ENCODE peak calls at places on chromosomes 16 and 17, in eight cellular contexts. D is adrenal gland, N is BJ, W is AG04450, C is AG09309, I is cardiac muscle cell, Q is mucosa of descending colon, M is heart left ventricle. J is an unnamed sample.

GRCh38 chr16:54063374-54063773 is 223.2 kb downstream of the IRX3 start:
- DNase-seq in C (no peak), Q (no peak), W (no peak), M (no peak), D (no peak), I (peak), N (no peak), J (no peak)

GRCh38 chr17:51298508-51299371 is 38.4 kb downstream of the UTP18 start:
- DNase-seq in M (no peak), Q (no peak), C (no peak), I (peak), N (no peak), D (no peak), W (peak), J (peak)

GRCh38 chr17:80820331-80820730 is 171.3 kb upstream of the CHMP6 start:
- DNase-seq in I (no peak), M (no peak), N (no peak), Q (peak), C (no peak), D (no peak), W (no peak), J (no peak)

GRCh38 chr16:50393461-50394214 is 24.9 kb upstream of the BRD7 start:
- DNase-seq in I (no peak), Q (no peak), W (no peak), N (no peak), C (no peak), D (no peak), M (no peak), J (peak)

GRCh38 chr17:47962901-47963300 is 5.2 kb upstream of the PRR15L start:
- DNase-seq in D (no peak), C (no peak), I (no peak), W (no peak), N (no peak), M (no peak), Q (no peak), J (no peak)

GRCh38 chr17:37384560-37385160 is 8.9 kb downstream of the C17orf78 start:
- DNase-seq in M (no peak), I (no peak), Q (no peak), D (no peak), C (no peak), W (no peak), N (no peak), J (peak)

GRCh38 chr17:14270508-14270907 is 30.4 kb upstream of the HS3ST3B1 start:
- DNase-seq in D (no peak), M (no peak), N (no peak), I (no peak), C (no peak), W (no peak), Q (no peak), J (no peak)

GRCh38 chr17:1980665-1981250 is 44.4 kb downstream of the RTN4RL1 start:
- DNase-seq in M (no peak), C (no peak), Q (no peak), I (no peak), W (no peak), D (no peak), N (no peak), J (no peak)

GRCh38 chr16:65309294-65309850 is 187.5 kb upstream of the CDH11 start:
- DNase-seq in W (no peak), Q (no peak), M (no peak), N (no peak), D (no peak), C (no peak), I (no peak), J (no peak)

GRCh38 chr16:56830669-56831068 is 34.3 kb upstream of the SLC12A3 start:
- DNase-seq in M (no peak), N (no peak), C (no peak), I (no peak), Q (no peak), D (no peak), W (no peak), J (no peak)

GRCh38 chr16:86680137-86680536 is 101.8 kb downstream of the FOXL1 start:
- DNase-seq in M (no peak), W (peak), C (peak), N (peak), I (peak), D (no peak), Q (no peak), J (peak)

GRCh38 chr17:42881768-42882565 is 18.6 kb upstream of the G6PC1 start:
- DNase-seq in W (no peak), N (no peak), I (no peak), D (no peak), Q (no peak), M (no peak), C (no peak), J (no peak)

GRCh38 chr17:5703736-5704135 is 119.4 kb upstream of the NLRP1 start:
- DNase-seq in I (no peak), Q (no peak), N (no peak), M (no peak), D (no peak), W (no peak), C (no peak), J (no peak)

GRCh38 chr16:89696598-89697128 is 4.8 kb downstream of the SPATA2L start:
- DNase-seq in D (no peak), W (no peak), N (no peak), M (no peak), I (no peak), C (no peak), Q (peak), J (no peak)

GRCh38 chr17:28925912-28926365 is 23.1 kb upstream of the DHRS13 start:
- DNase-seq in D (no peak), N (peak), I (peak), Q (no peak), C (peak), W (no peak), M (no peak), J (peak)

GRCh38 chr16:56657555-56658430 is at the start of gene MT1F:
- DNase-seq in D (peak), C (no peak), N (no peak), I (peak), M (peak), W (no peak), Q (peak), J (peak)

GRCh38 chr16:85395207-85395912 is 217.8 kb upstream of the GSE1 start:
- DNase-seq in D (peak), C (peak), Q (peak), N (peak), I (peak), W (peak), M (peak), J (peak)

GRCh38 chr17:41717408-41718286 is 5.5 kb downstream of the GAST start:
- DNase-seq in W (no peak), D (no peak), I (peak), Q (no peak), N (no peak), C (no peak), M (no peak), J (peak)

GRCh38 chr16:28093383-28093725 is 29.8 kb upstream of the GSG1L start:
- DNase-seq in N (no peak), Q (peak), M (no peak), D (no peak), W (no peak), I (no peak), C (no peak), J (no peak)

GRCh38 chr16:86862596-86862995 is 284.2 kb downstream of the FOXL1 start:
- DNase-seq in D (no peak), W (no peak), I (no peak), C (no peak), Q (no peak), M (peak), N (no peak), J (no peak)

GRCh38 chr17:18371455-18371854 is 6.1 kb upstream of the EVPLL start:
- DNase-seq in Q (no peak), I (no peak), W (no peak), M (no peak), D (no peak), N (no peak), C (no peak), J (no peak)

GRCh38 chr16:5738586-5738985 is 641.0 kb upstream of the EEF2KMT start:
- DNase-seq in M (no peak), C (no peak), D (no peak), I (no peak), N (no peak), W (no peak), Q (no peak), J (peak)

GRCh38 chr16:62077998-62078397 is 41.8 kb upstream of the CDH8 start:
- DNase-seq in N (no peak), Q (no peak), M (no peak), D (no peak), C (no peak), I (no peak), W (no peak), J (peak)

GRCh38 chr16:27529962-27530361 is 19.8 kb downstream of the GTF3C1 start:
- DNase-seq in Q (no peak), W (peak), D (no peak), I (peak), M (no peak), C (peak), N (no peak), J (peak)

GRCh38 chr17:48393271-48393670 is 36.7 kb downstream of the SKAP1 start:
- DNase-seq in N (no peak), W (no peak), I (no peak), C (no peak), D (no peak), Q (no peak), M (no peak), J (no peak)

GRCh38 chr16:82187829-82188228 is 17.8 kb upstream of the MPHOSPH6 start:
- DNase-seq in M (no peak), D (no peak), W (no peak), I (no peak), N (no peak), C (no peak), Q (no peak), J (no peak)

GRCh38 chr17:19781488-19782458 is 33.7 kb upstream of the ALDH3A1 start:
- DNase-seq in N (no peak), C (no peak), Q (no peak), M (no peak), I (no peak), D (no peak), W (no peak), J (no peak)

GRCh38 chr17:19780846-19781245 is 32.7 kb upstream of the ALDH3A1 start:
- DNase-seq in M (no peak), D (no peak), C (no peak), N (no peak), W (no peak), I (no peak), Q (no peak), J (no peak)

GRCh38 chr17:19787733-19788357 is 39.7 kb upstream of the ALDH3A1 start:
- DNase-seq in N (no peak), I (peak), C (no peak), D (no peak), Q (no peak), W (no peak), M (no peak), J (peak)

GRCh38 chr17:19785854-19786253 is 37.8 kb upstream of the ALDH3A1 start:
- DNase-seq in Q (no peak), C (no peak), N (no peak), I (no peak), D (no peak), W (no peak), M (no peak), J (no peak)
- TF ChIP-seq CTCF in Q (no peak), C (no peak), N (no peak), I (no peak), D (no peak), W (peak), M (no peak), J (no peak)

DNA sequence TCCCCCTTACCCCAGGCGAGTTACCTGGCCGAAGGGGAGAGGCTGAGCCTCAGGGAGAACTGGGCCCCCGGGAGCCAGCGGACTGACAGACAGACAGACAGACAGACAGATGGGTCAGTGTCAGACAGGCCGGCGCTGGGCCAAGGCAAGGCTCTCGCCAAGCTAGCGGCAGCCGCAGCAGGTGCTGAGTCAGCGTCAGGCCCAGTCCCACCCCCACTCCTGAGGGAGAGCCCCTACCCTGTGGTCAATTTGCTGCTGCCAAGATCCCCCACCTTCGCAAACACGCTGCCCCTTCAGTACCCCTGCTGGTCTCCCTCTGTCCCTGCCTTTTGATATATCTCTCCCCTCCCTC is 1.5 kb downstream of the FGF11 start:
- DNase-seq in Q (no peak), W (no peak), I (peak), N (no peak), D (peak), M (no peak), C (no peak), J (peak)
- TF ChIP-seq CTCF in Q (no peak), W (no peak), I (peak), N (no peak), D (no peak), M (no peak), C (peak), J (no peak)

GRCh38 chr16:30394603-30395154 is 541 bp upstream of the ZNF48 start:
- DNase-seq in I (peak), C (no peak), W (no peak), M (no peak), Q (no peak), D (no peak), N (no peak), J (no peak)

GRCh38 chr16:30397056-30397455 is 1.8 kb downstream of the ZNF48 start:
- DNase-seq in M (no peak), D (no peak), I (no peak), C (no peak), Q (no peak), N (no peak), W (no peak), J (no peak)

GRCh38 chr16:30395992-30396560 is 856 bp downstream of the ZNF48 start:
- DNase-seq in M (no peak), I (peak), Q (no peak), N (no peak), C (no peak), D (no peak), W (no peak), J (no peak)

GRCh38 chr16:30397776-30398659 is 2.8 kb downstream of the ZNF48 start:
- DNase-seq in D (no peak), W (no peak), N (no peak), Q (peak), C (no peak), M (no peak), I (no peak), J (no peak)

GRCh38 chr16:30395155-30395991 is at the start of gene ZNF48:
- DNase-seq in I (peak), M (peak), Q (peak), D (peak), C (no peak), W (peak), N (peak), J (peak)
- TF ChIP-seq CTCF in I (no peak), M (peak), Q (peak), D (no peak), C (peak), W (peak), N (peak), J (peak)

DNA sequence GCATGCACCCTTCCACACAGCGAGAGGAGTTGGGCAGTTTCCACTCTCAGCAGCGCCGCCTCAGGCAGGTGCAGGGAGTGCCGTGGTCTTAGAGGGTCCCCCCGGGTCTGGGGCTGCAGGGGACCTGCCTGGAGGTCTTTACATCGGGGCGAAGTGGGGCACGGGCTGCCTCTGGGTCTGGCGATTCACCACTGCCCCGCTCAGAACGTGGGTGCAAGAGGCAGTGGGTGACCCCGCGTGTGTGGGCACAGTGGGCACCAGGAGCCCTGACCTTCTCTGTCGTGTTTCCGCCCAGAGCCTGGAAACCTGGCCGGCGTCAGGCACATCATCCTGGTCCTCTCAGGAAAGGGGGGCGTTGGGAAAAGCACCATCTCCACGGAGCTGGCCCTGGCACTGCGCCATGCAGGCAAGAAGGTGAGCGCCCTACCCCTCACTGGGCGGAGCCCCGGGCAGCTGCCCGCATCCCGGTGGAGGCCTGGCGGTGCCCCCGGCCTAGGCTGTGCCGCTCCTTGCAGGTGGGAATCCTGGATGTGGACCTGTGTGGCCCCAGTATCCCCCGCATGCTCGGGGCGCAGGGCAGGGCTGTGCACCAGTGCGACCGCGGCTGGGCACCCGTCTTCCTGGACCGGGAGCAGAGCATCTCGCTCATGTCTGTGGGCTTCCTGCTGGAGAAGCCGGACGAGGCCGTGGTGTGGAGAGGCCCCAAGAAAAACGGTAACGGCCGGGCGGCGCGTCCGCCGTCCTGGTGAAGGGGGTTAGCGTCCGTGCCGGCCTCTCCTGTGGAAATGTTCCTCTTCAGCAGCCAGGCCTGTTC is 3.7 kb downstream of the NUBP2 start:
- DNase-seq in C (no peak), D (peak), W (no peak), M (peak), N (no peak), I (no peak), Q (no peak), J (no peak)
- TF ChIP-seq CTCF in C (no peak), D (no peak), W (no peak), M (no peak), N (no peak), I (no peak), Q (no peak), J (no peak)

GRCh38 chr17:68346448-68346847 is 55.2 kb downstream of the ARSG start:
- DNase-seq in Q (peak), I (no peak), D (peak), N (no peak), M (peak), C (no peak), W (no peak), J (no peak)
- TF ChIP-seq CTCF in Q (no peak), I (no peak), D (no peak), N (no peak), M (no peak), C (no peak), W (no peak), J (no peak)

GRCh38 chr17:491086-492014 is 138.7 kb upstream of the RPH3AL start:
- DNase-seq in M (peak), N (no peak), Q (peak), I (peak), W (peak), D (peak), C (no peak), J (no peak)
- TF ChIP-seq CTCF in M (peak), N (peak), Q (no peak), I (peak), W (peak), D (no peak), C (no peak), J (no peak)

DNA sequence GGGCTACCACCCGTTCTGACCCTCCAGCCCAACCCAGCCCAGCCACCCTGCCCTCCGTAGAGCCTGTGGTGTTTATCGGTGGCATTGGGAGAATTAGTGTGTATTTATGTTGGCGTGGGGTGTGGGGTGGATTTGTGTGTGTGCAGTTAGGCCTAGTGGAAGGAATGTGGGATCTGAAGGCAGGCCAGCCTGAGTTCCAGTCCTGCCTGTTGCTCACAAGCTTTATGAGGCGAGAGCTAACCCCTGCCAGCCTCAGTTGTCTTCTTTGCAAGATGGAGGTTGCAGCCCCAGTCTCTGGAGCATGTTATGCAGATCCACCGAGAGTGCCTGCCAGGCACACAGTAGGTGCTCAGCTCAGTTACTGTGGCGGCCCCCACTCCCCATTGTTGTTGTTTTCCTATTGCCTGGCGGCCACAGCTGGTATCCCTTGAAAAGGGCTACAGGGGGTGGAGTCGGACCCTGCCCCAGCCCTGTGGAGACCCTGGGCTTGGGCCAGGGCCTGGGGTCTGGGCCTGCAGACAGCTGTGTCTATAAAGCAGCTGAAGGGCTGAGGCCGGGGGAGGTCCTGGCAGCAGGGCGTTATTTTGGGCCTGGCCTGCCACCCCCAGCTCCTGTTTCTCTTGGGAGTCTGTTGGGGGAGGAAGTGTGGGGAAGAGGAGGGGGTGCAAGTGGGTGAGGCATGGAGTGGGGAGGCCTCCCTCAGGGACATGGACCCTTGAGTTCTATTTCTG is 5.1 kb downstream of the ERBB2 start:
- DNase-seq in N (no peak), C (no peak), M (no peak), Q (no peak), D (no peak), W (no peak), I (peak), J (no peak)
- TF ChIP-seq CTCF in N (peak), C (peak), M (no peak), Q (no peak), D (peak), W (peak), I (peak), J (peak)

GRCh38 chr17:50184057-50184456 is 17.4 kb downstream of the COL1A1 start:
- DNase-seq in M (no peak), Q (peak), D (no peak), N (no peak), I (peak), W (no peak), C (no peak), J (no peak)
- TF ChIP-seq CTCF in M (no peak), Q (no peak), D (no peak), N (peak), I (peak), W (peak), C (peak), J (no peak)

J was measured in bronchial epithelial cell.